ENCODE peak calls at places on chromosomes 7 and 10, in nine cellular contexts. Z is NCI-H460; L is AML-193; P is nucleus accumbens; X is T-cell; Q is foreskin melanocyte; J is HTR-8/SVneo; U is dorsolateral prefrontal cortex; W is naive thymus-derived CD4-positive, alpha-beta T cell. Y is an unnamed sample.

GRCh38 chr10:99845837-99846382 is 63.5 kb downstream of the ABCC2 start:
- DNase-seq in L (peak; percentile 75), Z (peak; percentile 89), W (peak; percentile 71), J (peak; percentile 76), U (peak; percentile 58), Q (peak; percentile 80), P (peak; percentile 33), X (peak; percentile 62), Y (peak; percentile 90)

GRCh38 chr10:79492839-79493238 is 19.5 kb upstream of the EIF5AL1 start:
- DNase-seq in X (no peak), Q (no peak), P (no peak), J (no peak), U (no peak), W (no peak), Z (no peak), L (no peak), Y (peak; percentile 24)

GRCh38 chr10:26579256-26580063 is 118.0 kb upstream of the PDSS1 start:
- DNase-seq in P (no peak), X (no peak), J (no peak), L (no peak), W (no peak), Q (no peak), Z (no peak), U (no peak), Y (peak; percentile 72)

GRCh38 chr10:45373003-45373782 is 823 bp upstream of the ALOX5 start:
- DNase-seq in P (no peak), L (no peak), W (no peak), Z (no peak), Q (no peak), J (no peak), X (no peak), U (no peak), Y (no peak)

GRCh38 chr10:33334170-33334838 is at the start of gene NRP1:
- DNase-seq in W (no peak), U (peak; percentile 45), Z (no peak), P (no peak), X (no peak), L (no peak), J (no peak), Q (no peak), Y (peak; percentile 72)

GRCh38 chr10:29256531-29256930 is 32.3 kb upstream of the LYZL1 start:
- DNase-seq in P (no peak), Q (peak; percentile 32), X (no peak), L (no peak), Z (no peak), W (no peak), J (no peak), U (no peak), Y (no peak)

GRCh38 chr7:132102942-132103341 is 473.3 kb downstream of the PLXNA4 start:
- DNase-seq in L (no peak), Q (no peak), J (no peak), Z (no peak), U (no peak), X (no peak), P (no peak), W (no peak), Y (peak; percentile 38)

GRCh38 chr7:27187158-27187701 is 2.2 kb upstream of the HOXA11 start:
- DNase-seq in W (no peak), J (no peak), X (no peak), Q (no peak), U (no peak), Z (no peak), L (no peak), P (no peak), Y (no peak)

GRCh38 chr10:15222511-15222910 is 54.0 kb upstream of the NMT2 start:
- DNase-seq in L (no peak), X (no peak), U (peak; percentile 69), J (no peak), Q (no peak), Z (no peak), P (peak; percentile 48), W (no peak), Y (no peak)

GRCh38 chr10:71001470-71001869 is 113.1 kb upstream of the PCBD1 start:
- DNase-seq in J (no peak), X (no peak), Q (no peak), U (no peak), Z (no peak), L (no peak), P (no peak), W (no peak), Y (no peak)

GRCh38 chr10:70567603-70568002 is 34.9 kb downstream of the PRF1 start:
- DNase-seq in J (no peak), X (no peak), Q (no peak), L (no peak), Z (no peak), P (no peak), U (no peak), W (no peak), Y (no peak)

GRCh38 chr10:131048595-131048994 is 262.9 kb downstream of the TCERG1L start:
- DNase-seq in U (no peak), Q (no peak), L (no peak), P (no peak), Z (no peak), X (no peak), W (no peak), J (no peak), Y (peak; percentile 79)

GRCh38 chr7:77684030-77684429 is 12.2 kb upstream of the RSBN1L start:
- DNase-seq in U (no peak), Q (peak; percentile 75), W (no peak), Z (peak; percentile 51), J (no peak), X (no peak), L (no peak), P (no peak), Y (peak; percentile 87)

GRCh38 chr10:8245131-8246117 is 190.9 kb downstream of the GATA3 start:
- DNase-seq in P (no peak), Q (no peak), U (no peak), W (peak; percentile 70), L (no peak), X (no peak), Z (no peak), J (no peak), Y (no peak)

GRCh38 chr7:48046458-48046857 is 11.1 kb downstream of the C7orf57 start:
- DNase-seq in P (no peak), L (no peak), Q (no peak), U (no peak), X (peak; percentile 38), J (no peak), W (peak; percentile 46), Z (no peak), Y (no peak)

GRCh38 chr7:3043544-3044395 is at the start of gene CARD11:
- DNase-seq in P (no peak), U (no peak), X (peak; percentile 55), L (no peak), Z (no peak), Q (no peak), J (peak; percentile 51), W (peak; percentile 61), Y (peak; percentile 72)

GRCh38 chr7:159007308-159008054 is 137.2 kb downstream of the VIPR2 start:
- DNase-seq in W (no peak), J (no peak), X (no peak), Q (no peak), P (no peak), U (no peak), L (no peak), Z (no peak), Y (no peak)

GRCh38 chr7:74606101-74606908 is 51.2 kb upstream of the GTF2I start:
- DNase-seq in L (no peak), W (peak; percentile 24), J (no peak), U (peak; percentile 61), X (peak; percentile 15), Q (no peak), Z (peak; percentile 21), P (no peak), Y (peak; percentile 75)

GRCh38 chr7:110050831-110051230 is 1040.1 kb upstream of the LRRN3 start:
- DNase-seq in W (no peak), U (no peak), L (no peak), Z (no peak), X (no peak), J (no peak), Q (no peak), P (no peak), Y (no peak)

GRCh38 chr7:155506854-155507337 is 39.5 kb downstream of the CNPY1 start:
- DNase-seq in Z (peak; percentile 8), X (no peak), J (no peak), L (no peak), Q (no peak), U (no peak), W (no peak), P (no peak), Y (peak; percentile 71)

GRCh38 chr10:34538291-34538829 is 276.7 kb downstream of the PARD3 start:
- DNase-seq in U (no peak), P (no peak), J (no peak), L (no peak), Z (no peak), X (no peak), Q (no peak), W (no peak), Y (peak; percentile 76)

GRCh38 chr7:44279731-44280505 is 45.5 kb downstream of the CAMK2B start:
- DNase-seq in W (no peak), J (no peak), U (peak; percentile 26), Z (no peak), P (no peak), L (no peak), X (no peak), Q (no peak), Y (peak; percentile 40)

GRCh38 chr7:6273380-6273837 is 985 bp upstream of the CYTH3 start:
- DNase-seq in P (no peak), U (no peak), W (no peak), L (no peak), Z (no peak), J (no peak), Q (no peak), X (no peak), Y (no peak)

GRCh38 chr10:5582736-5583135 is 58.0 kb downstream of the CALML3 start:
- DNase-seq in L (no peak), W (no peak), J (no peak), X (no peak), U (no peak), P (no peak), Q (no peak), Z (no peak), Y (peak; percentile 69)